ENCODE peak calls at places on chromosome 7, in six cellular contexts. One of them, this sample, is unnamed.

GRCh38 chr7:23967949-23968599 is 258.1 kb downstream of the STK31 start:
- DNase-seq in Kasumi-1: no peak
- DNase-seq in aorta: no peak
- DNase-seq in lower leg skin: no peak
- DNase-seq in astrocyte of the spinal cord: no peak
- DNase-seq in hepatic stellate cell: no peak
- DNase-seq in this sample: no peak

GRCh38 chr7:142581341-142581740 is 167.9 kb upstream of the PRSS1 start:
- DNase-seq in Kasumi-1: peak; percentile 92
- DNase-seq in aorta: no peak
- DNase-seq in lower leg skin: no peak
- DNase-seq in astrocyte of the spinal cord: no peak
- DNase-seq in hepatic stellate cell: no peak
- DNase-seq in this sample: peak; percentile 68

GRCh38 chr7:63867127-63867526 is 131.5 kb upstream of the ZNF722 start:
- DNase-seq in Kasumi-1: no peak
- DNase-seq in aorta: no peak
- DNase-seq in lower leg skin: no peak
- DNase-seq in astrocyte of the spinal cord: no peak
- DNase-seq in hepatic stellate cell: no peak
- DNase-seq in this sample: no peak

GRCh38 chr7:29005829-29006228 is 47.7 kb upstream of the TRIL start:
- DNase-seq in Kasumi-1: no peak
- DNase-seq in aorta: no peak
- DNase-seq in lower leg skin: no peak
- DNase-seq in astrocyte of the spinal cord: peak; percentile 42
- DNase-seq in hepatic stellate cell: no peak
- DNase-seq in this sample: peak; percentile 18

GRCh38 chr7:116242759-116243158 is 32.4 kb downstream of the TES start:
- DNase-seq in Kasumi-1: no peak
- DNase-seq in aorta: no peak
- DNase-seq in lower leg skin: no peak
- DNase-seq in astrocyte of the spinal cord: no peak
- DNase-seq in hepatic stellate cell: no peak
- DNase-seq in this sample: peak; percentile 25

GRCh38 chr7:117347480-117347879 is 24.6 kb upstream of the WNT2 start:
- DNase-seq in Kasumi-1: no peak
- DNase-seq in aorta: no peak
- DNase-seq in lower leg skin: no peak
- DNase-seq in astrocyte of the spinal cord: no peak
- DNase-seq in hepatic stellate cell: no peak
- DNase-seq in this sample: no peak

GRCh38 chr7:157272351-157273207 is 64.2 kb upstream of the DNAJB6 start:
- DNase-seq in Kasumi-1: no peak
- DNase-seq in aorta: no peak
- DNase-seq in lower leg skin: peak; percentile 83
- DNase-seq in astrocyte of the spinal cord: no peak
- DNase-seq in hepatic stellate cell: no peak
- DNase-seq in this sample: no peak

GRCh38 chr7:84102213-84102612 is 92.4 kb downstream of the SEMA3A start:
- DNase-seq in Kasumi-1: no peak
- DNase-seq in aorta: no peak
- DNase-seq in lower leg skin: no peak
- DNase-seq in astrocyte of the spinal cord: no peak
- DNase-seq in hepatic stellate cell: no peak
- DNase-seq in this sample: no peak

GRCh38 chr7:142301923-142302550 is 44.2 kb upstream of the PRSS58 start:
- DNase-seq in Kasumi-1: peak; percentile 89
- DNase-seq in aorta: no peak
- DNase-seq in lower leg skin: no peak
- DNase-seq in astrocyte of the spinal cord: peak; percentile 12
- DNase-seq in hepatic stellate cell: peak; percentile 25
- DNase-seq in this sample: peak; percentile 8

GRCh38 chr7:97215556-97215955 is 98.1 kb downstream of the SDHAF3 start:
- DNase-seq in Kasumi-1: no peak
- DNase-seq in aorta: no peak
- DNase-seq in lower leg skin: no peak
- DNase-seq in astrocyte of the spinal cord: no peak
- DNase-seq in hepatic stellate cell: no peak
- DNase-seq in this sample: no peak

GRCh38 chr7:28853834-28854749 is 104.0 kb downstream of the TRIL start:
- DNase-seq in Kasumi-1: no peak
- DNase-seq in aorta: peak; percentile 82
- DNase-seq in lower leg skin: peak; percentile 95
- DNase-seq in astrocyte of the spinal cord: peak; percentile 59
- DNase-seq in hepatic stellate cell: peak; percentile 70
- DNase-seq in this sample: peak; percentile 74